ENCODE peak calls at places on chromosomes 5 and 9, in four cellular contexts. U is astrocyte, K is SK-N-MC, H is HCT116. L is an unnamed sample.

GRCh38 chr9:20340161-20340861 is 282.0 kb downstream of the MLLT3 start:
- DNase-seq in U (peak; percentile 39), H (no peak), K (no peak), L (peak; percentile 57)

GRCh38 chr9:94675008-94675841 is 35.9 kb upstream of the FBP1 start:
- DNase-seq in U (peak; percentile 78), H (no peak), K (no peak), L (peak; percentile 31)

GRCh38 chr9:487429-487828 is 272.8 kb downstream of the DOCK8 start:
- DNase-seq in U (no peak), K (no peak), H (no peak), L (no peak)

GRCh38 chr5:88734191-88734640 is 148.8 kb downstream of the MEF2C start:
- DNase-seq in K (no peak), U (no peak), H (no peak), L (no peak)

GRCh38 chr5:180159756-180160155 is 49.3 kb downstream of the RASGEF1C start:
- DNase-seq in K (no peak), U (peak; percentile 6), H (no peak), L (peak; percentile 33)

GRCh38 chr5:172463031-172463430 is 8.7 kb upstream of the SH3PXD2B start:
- DNase-seq in H (no peak), U (no peak), K (no peak), L (no peak)

GRCh38 chr5:179257190-179257741 is 88.0 kb downstream of the ADAMTS2 start:
- DNase-seq in K (no peak), U (no peak), H (no peak), L (no peak)

GRCh38 chr9:91151014-91151740 is 210.5 kb downstream of the AUH start:
- DNase-seq in U (peak; percentile 96), H (no peak), K (peak; percentile 8), L (peak; percentile 97)

GRCh38 chr5:150131978-150132694 is 23.5 kb downstream of the PDGFRB start:
- DNase-seq in U (no peak), H (no peak), K (no peak), L (peak; percentile 63)

GRCh38 chr9:3856592-3856991 is 330.8 kb upstream of the RFX3 start:
- DNase-seq in H (no peak), K (no peak), U (peak; percentile 87), L (no peak)

DNA sequence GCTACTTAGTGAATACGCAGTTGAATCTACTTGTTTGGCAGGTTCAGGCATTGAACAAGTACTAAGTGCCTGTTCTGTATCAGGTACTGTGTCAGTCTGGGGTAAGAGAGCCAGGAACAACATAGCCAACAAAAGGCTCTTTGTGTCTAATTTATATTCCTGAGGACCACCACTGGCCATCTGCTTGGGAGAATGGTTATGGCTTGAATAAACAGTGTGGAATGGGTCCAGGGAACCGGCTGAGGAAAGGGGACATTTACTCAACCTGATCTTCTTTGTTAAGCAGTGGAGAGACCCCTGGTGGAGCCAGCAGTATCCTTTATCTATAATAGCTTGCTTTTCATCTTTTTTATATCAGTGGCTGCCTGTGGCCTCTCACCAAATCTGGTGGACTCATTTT is 38.6 kb downstream of the EXOSC2 start:
- DNase-seq in H (no peak), K (no peak), U (peak; percentile 8), L (peak; percentile 16)
- TF ChIP-seq EZH2 in H (no peak), K (no peak), U (no peak), L (no peak)

GRCh38 chr9:126625329-126626116 is 11.8 kb downstream of the LMX1B start:
- DNase-seq in K (no peak), H (no peak), U (no peak), L (no peak)

GRCh38 chr9:126623667-126624452 is 10.1 kb downstream of the LMX1B start:
- DNase-seq in U (no peak), K (no peak), H (no peak), L (no peak)

GRCh38 chr9:126626117-126627022 is 12.6 kb downstream of the LMX1B start:
- DNase-seq in U (no peak), K (no peak), H (no peak), L (no peak)

GRCh38 chr9:126624453-126624872 is 10.7 kb downstream of the LMX1B start:
- DNase-seq in U (no peak), H (no peak), K (no peak), L (no peak)

GRCh38 chr9:126624912-126625311 is 11.2 kb downstream of the LMX1B start:
- DNase-seq in H (no peak), U (no peak), K (no peak), L (no peak)
- TF ChIP-seq EZH2 in H (no peak), U (no peak), K (no peak), L (peak; percentile 74)

GRCh38 chr9:135279834-135280393 is 192.4 kb downstream of the OLFM1 start:
- DNase-seq in H (no peak), U (no peak), K (no peak), L (no peak)

GRCh38 chr9:135280666-135281065 is 193.2 kb downstream of the OLFM1 start:
- DNase-seq in K (no peak), U (no peak), H (no peak), L (no peak)

GRCh38 chr9:135278586-135278985 is 191.1 kb downstream of the OLFM1 start:
- DNase-seq in U (no peak), H (no peak), K (no peak), L (no peak)

GRCh38 chr9:135281151-135281550 is 193.7 kb downstream of the OLFM1 start:
- DNase-seq in U (no peak), K (no peak), H (no peak), L (no peak)

GRCh38 chr9:135279385-135279784 is 191.9 kb downstream of the OLFM1 start:
- DNase-seq in H (no peak), K (no peak), U (no peak), L (no peak)
- TF ChIP-seq EZH2 in H (no peak), K (no peak), U (no peak), L (no peak)

GRCh38 chr5:115170128-115170923 is 618 bp upstream of the TRIM36 start:
- DNase-seq in U (no peak), K (no peak), H (no peak), L (no peak)
- TF ChIP-seq EZH2 in U (peak; percentile 83), K (no peak), H (no peak), L (peak; percentile 20)

GRCh38 chr5:90483206-90483605 is 8.5 kb downstream of the POLR3G start:
- DNase-seq in K (no peak), H (no peak), U (no peak), L (no peak)
- TF ChIP-seq EZH2 in K (no peak), H (no peak), U (no peak), L (no peak)

DNA sequence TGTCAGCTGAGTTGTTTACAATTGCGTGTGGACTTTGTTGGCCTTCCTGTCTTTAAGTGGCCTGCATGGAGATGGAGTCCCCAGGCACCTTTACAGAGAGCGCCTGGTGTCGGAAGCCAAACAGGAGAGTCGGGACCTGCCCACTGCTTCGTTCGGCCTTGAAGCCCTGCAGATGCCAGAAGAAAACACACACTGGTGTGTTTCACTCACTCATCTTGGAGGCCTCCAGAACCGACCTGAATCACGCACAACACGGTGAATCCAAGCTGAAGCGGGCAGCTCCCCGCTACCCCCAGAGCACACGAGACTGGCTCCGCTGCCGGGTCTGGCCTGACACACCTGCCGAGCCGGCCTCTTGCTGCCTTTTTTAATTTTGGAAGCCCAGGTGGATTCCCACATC is 419.4 kb upstream of the IRX4 start:
- DNase-seq in H (no peak), K (no peak), U (no peak), L (no peak)
- TF ChIP-seq EZH2 in H (no peak), K (no peak), U (no peak), L (no peak)

GRCh38 chr9:137167752-137168574 is 1.9 kb downstream of the LRRC26 start:
- DNase-seq in U (no peak), H (no peak), K (no peak), L (peak; percentile 39)

GRCh38 chr9:137169764-137170460 is at the start of gene LRRC26:
- DNase-seq in K (no peak), U (no peak), H (no peak), L (no peak)

GRCh38 chr9:137168575-137168906 is 1.3 kb downstream of the LRRC26 start:
- DNase-seq in K (no peak), H (no peak), U (no peak), L (no peak)

GRCh38 chr9:137170486-137171148 is 766 bp upstream of the LRRC26 start:
- DNase-seq in H (no peak), K (no peak), U (no peak), L (no peak)

DNA sequence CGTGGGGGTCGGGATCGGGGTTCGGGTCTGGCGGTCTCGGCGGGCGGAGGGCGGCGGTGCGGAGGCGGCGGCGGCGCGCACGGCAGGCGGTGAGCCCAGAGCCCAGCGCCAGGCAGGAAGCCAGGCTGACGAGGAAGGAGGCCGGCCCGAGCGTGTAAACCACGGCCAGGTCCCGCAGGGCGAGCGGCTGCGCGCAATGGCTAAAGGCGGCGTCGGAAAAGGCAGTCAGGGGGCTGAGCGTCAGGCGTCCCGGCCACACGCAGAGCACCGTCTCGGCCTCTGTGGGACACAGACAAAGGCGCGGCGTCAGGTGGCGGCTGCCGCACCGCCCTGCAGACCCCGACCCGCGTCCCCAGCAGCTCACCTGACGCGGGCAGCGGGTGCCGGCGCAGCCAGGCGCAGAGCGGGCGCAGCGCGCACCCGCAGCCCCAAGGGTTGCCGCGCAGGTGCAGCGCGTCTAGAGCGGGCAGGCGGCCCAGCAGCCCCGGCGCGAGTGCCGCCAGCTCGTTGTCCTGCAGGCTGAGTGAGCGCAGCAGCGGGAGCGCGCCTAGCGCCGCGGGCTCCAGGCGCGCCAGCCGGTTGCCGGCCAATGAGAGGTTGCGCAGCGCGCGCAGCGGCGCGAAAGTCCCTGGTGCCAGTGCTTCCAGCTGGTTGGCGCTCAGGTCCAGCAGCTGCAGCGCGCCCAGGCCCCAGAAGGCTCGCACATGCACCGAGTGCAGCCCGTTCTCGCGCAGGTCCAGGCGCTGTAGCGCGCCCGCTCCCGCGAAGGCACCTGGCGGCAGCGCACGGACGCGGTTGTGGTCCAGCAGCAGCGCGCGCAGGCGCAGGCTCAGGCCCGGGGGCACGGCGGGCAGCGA is 716 bp downstream of the LRRC26 start:
- DNase-seq in K (no peak), U (peak; percentile 12), H (peak; percentile 65), L (peak; percentile 18)
- TF ChIP-seq EZH2 in K (peak; percentile 62), U (peak; percentile 82), H (no peak), L (peak; percentile 96)

GRCh38 chr5:37833990-37834389 is 5.9 kb downstream of the GDNF start:
- DNase-seq in U (no peak), K (no peak), H (no peak), L (no peak)
- TF ChIP-seq EZH2 in U (no peak), K (no peak), H (no peak), L (no peak)

GRCh38 chr9:130659699-130660248 is 4.6 kb upstream of the PRDM12 start:
- DNase-seq in H (no peak), U (no peak), K (no peak), L (no peak)

GRCh38 chr9:130662099-130662926 is 2.1 kb upstream of the PRDM12 start:
- DNase-seq in K (no peak), H (no peak), U (no peak), L (no peak)

GRCh38 chr9:130661461-130662098 is 2.8 kb upstream of the PRDM12 start:
- DNase-seq in K (no peak), H (no peak), U (no peak), L (no peak)

GRCh38 chr9:130660326-130660682 is 4.1 kb upstream of the PRDM12 start:
- DNase-seq in K (no peak), H (no peak), U (no peak), L (no peak)

GRCh38 chr9:130660683-130661460 is 3.5 kb upstream of the PRDM12 start:
- DNase-seq in U (no peak), H (no peak), K (no peak), L (no peak)
- TF ChIP-seq EZH2 in U (peak; percentile 96), H (no peak), K (peak; percentile 99), L (peak; percentile 98)

GRCh38 chr5:84383296-84383815 is 1.3 kb downstream of the EDIL3 start:
- DNase-seq in U (no peak), K (no peak), H (no peak), L (no peak)
- TF ChIP-seq EZH2 in U (no peak), K (no peak), H (no peak), L (no peak)